ENCODE peak calls at places on chromosomes 12 and 14, in five cellular contexts. One of them, this sample, is unnamed.
A peak's percentile ranks its signal among the peaks of the same experiment; 100 is the strongest.

GRCh38 chr12:123058471-123058870 is 78.0 kb downstream of the ARL6IP4 start:
- DNase-seq in OCI-LY7: no peak
- DNase-seq in neural progenitor cell: no peak
- DNase-seq in GM23248: no peak
- DNase-seq in PC-3: no peak
- DNase-seq in this sample: no peak

GRCh38 chr12:100267603-100268281 is 765 bp downstream of the SCYL2 start:
- DNase-seq in OCI-LY7: no peak
- DNase-seq in neural progenitor cell: peak; percentile 68
- DNase-seq in GM23248: peak; percentile 69
- DNase-seq in PC-3: peak; percentile 30
- DNase-seq in this sample: no peak

GRCh38 chr12:87274594-87275245 is 754.5 kb downstream of the C12orf50 start:
- DNase-seq in OCI-LY7: peak; percentile 23
- DNase-seq in neural progenitor cell: peak; percentile 62
- DNase-seq in GM23248: peak; percentile 42
- DNase-seq in PC-3: peak; percentile 50
- DNase-seq in this sample: peak; percentile 17

GRCh38 chr14:99537399-99537798 is 56.2 kb downstream of the CCNK start:
- DNase-seq in OCI-LY7: no peak
- DNase-seq in neural progenitor cell: peak; percentile 43
- DNase-seq in GM23248: peak; percentile 89
- DNase-seq in PC-3: peak; percentile 74
- DNase-seq in this sample: no peak

GRCh38 chr12:109458771-109459208 is 18.3 kb downstream of the KCTD10 start:
- DNase-seq in OCI-LY7: no peak
- DNase-seq in neural progenitor cell: peak; percentile 66
- DNase-seq in GM23248: peak; percentile 68
- DNase-seq in PC-3: no peak
- DNase-seq in this sample: no peak

GRCh38 chr14:31336646-31337045 is 83.7 kb downstream of the HEATR5A start:
- DNase-seq in OCI-LY7: no peak
- DNase-seq in neural progenitor cell: peak; percentile 29
- DNase-seq in GM23248: peak; percentile 56
- DNase-seq in PC-3: peak; percentile 95
- DNase-seq in this sample: no peak

GRCh38 chr14:55071870-55072640 is 20.6 kb downstream of the MAPK1IP1L start:
- DNase-seq in OCI-LY7: peak; percentile 36
- DNase-seq in neural progenitor cell: no peak
- DNase-seq in GM23248: peak; percentile 98
- DNase-seq in PC-3: peak; percentile 75
- DNase-seq in this sample: no peak

GRCh38 chr12:78208106-78208505 is 377.4 kb downstream of the NAV3 start:
- DNase-seq in OCI-LY7: no peak
- DNase-seq in neural progenitor cell: no peak
- DNase-seq in GM23248: peak; percentile 33
- DNase-seq in PC-3: peak; percentile 42
- DNase-seq in this sample: no peak

GRCh38 chr12:19064713-19065112 is 64.8 kb upstream of the PLEKHA5 start:
- DNase-seq in OCI-LY7: no peak
- DNase-seq in neural progenitor cell: no peak
- DNase-seq in GM23248: no peak
- DNase-seq in PC-3: no peak
- DNase-seq in this sample: no peak

GRCh38 chr12:45994736-45995135 is 4.4 kb upstream of the SCAF11 start:
- DNase-seq in OCI-LY7: no peak
- DNase-seq in neural progenitor cell: no peak
- DNase-seq in GM23248: no peak
- DNase-seq in PC-3: no peak
- DNase-seq in this sample: peak; percentile 15

GRCh38 chr14:75969891-75970290 is 11.9 kb downstream of the TGFB3 start:
- DNase-seq in OCI-LY7: no peak
- DNase-seq in neural progenitor cell: no peak
- DNase-seq in GM23248: peak; percentile 13
- DNase-seq in PC-3: peak; percentile 22
- DNase-seq in this sample: no peak

GRCh38 chr14:81330619-81331122 is 69.5 kb downstream of the STON2 start:
- DNase-seq in OCI-LY7: no peak
- DNase-seq in neural progenitor cell: no peak
- DNase-seq in GM23248: no peak
- DNase-seq in PC-3: no peak
- DNase-seq in this sample: no peak

GRCh38 chr14:24312736-24313507 is 1.6 kb downstream of the LTB4R start:
- DNase-seq in OCI-LY7: peak; percentile 62
- DNase-seq in neural progenitor cell: no peak
- DNase-seq in GM23248: no peak
- DNase-seq in PC-3: no peak
- DNase-seq in this sample: no peak

GRCh38 chr14:90554341-90554740 is 157.5 kb downstream of the CALM1 start:
- DNase-seq in OCI-LY7: no peak
- DNase-seq in neural progenitor cell: no peak
- DNase-seq in GM23248: no peak
- DNase-seq in PC-3: no peak
- DNase-seq in this sample: no peak

GRCh38 chr14:101854366-101854765 is 92.9 kb downstream of the PPP2R5C start:
- DNase-seq in OCI-LY7: no peak
- DNase-seq in neural progenitor cell: no peak
- DNase-seq in GM23248: no peak
- DNase-seq in PC-3: no peak
- DNase-seq in this sample: no peak

GRCh38 chr12:21276826-21277225 is 57.9 kb downstream of the SLCO1A2 start:
- DNase-seq in OCI-LY7: no peak
- DNase-seq in neural progenitor cell: no peak
- DNase-seq in GM23248: no peak
- DNase-seq in PC-3: peak; percentile 2
- DNase-seq in this sample: no peak

GRCh38 chr14:95313707-95314106 is 6.0 kb downstream of the CLMN start:
- DNase-seq in OCI-LY7: no peak
- DNase-seq in neural progenitor cell: no peak
- DNase-seq in GM23248: peak; percentile 72
- DNase-seq in PC-3: peak; percentile 33
- DNase-seq in this sample: no peak

GRCh38 chr14:30223385-30223785 is 295.7 kb upstream of the PRKD1 start:
- DNase-seq in OCI-LY7: no peak
- DNase-seq in neural progenitor cell: no peak
- DNase-seq in GM23248: peak; percentile 86
- DNase-seq in PC-3: peak; percentile 99
- DNase-seq in this sample: no peak

GRCh38 chr14:103141117-103141796 is 18.0 kb downstream of the TNFAIP2 start:
- DNase-seq in OCI-LY7: peak; percentile 91
- DNase-seq in neural progenitor cell: peak; percentile 73
- DNase-seq in GM23248: peak; percentile 60
- DNase-seq in PC-3: peak; percentile 76
- DNase-seq in this sample: peak; percentile 63

GRCh38 chr12:14768823-14769405 is 34.4 kb downstream of the WBP11 start:
- DNase-seq in OCI-LY7: peak; percentile 45
- DNase-seq in neural progenitor cell: peak; percentile 26
- DNase-seq in GM23248: peak; percentile 51
- DNase-seq in PC-3: peak; percentile 10
- DNase-seq in this sample: no peak

GRCh38 chr14:36746907-36747306 is 85.2 kb downstream of the PAX9 start:
- DNase-seq in OCI-LY7: no peak
- DNase-seq in neural progenitor cell: no peak
- DNase-seq in GM23248: no peak
- DNase-seq in PC-3: no peak
- DNase-seq in this sample: no peak

GRCh38 chr12:92416385-92416812 is 270.8 kb upstream of the BTG1 start:
- DNase-seq in OCI-LY7: no peak
- DNase-seq in neural progenitor cell: no peak
- DNase-seq in GM23248: no peak
- DNase-seq in PC-3: no peak
- DNase-seq in this sample: no peak

GRCh38 chr14:59359451-59360124 is 105.6 kb downstream of the GPR135 start:
- DNase-seq in OCI-LY7: peak; percentile 43
- DNase-seq in neural progenitor cell: no peak
- DNase-seq in GM23248: peak; percentile 16
- DNase-seq in PC-3: peak; percentile 76
- DNase-seq in this sample: no peak

GRCh38 chr12:117981267-117981666 is 12.5 kb upstream of the KSR2 start:
- DNase-seq in OCI-LY7: no peak
- DNase-seq in neural progenitor cell: no peak
- DNase-seq in GM23248: no peak
- DNase-seq in PC-3: no peak
- DNase-seq in this sample: no peak

GRCh38 chr12:117985182-117985581 is 16.4 kb upstream of the KSR2 start:
- DNase-seq in OCI-LY7: no peak
- DNase-seq in neural progenitor cell: no peak
- DNase-seq in GM23248: peak; percentile 24
- DNase-seq in PC-3: peak; percentile 74
- DNase-seq in this sample: no peak

GRCh38 chr12:117986705-117987469 is 18.1 kb upstream of the KSR2 start:
- DNase-seq in OCI-LY7: no peak
- DNase-seq in neural progenitor cell: no peak
- DNase-seq in GM23248: peak; percentile 89
- DNase-seq in PC-3: peak; percentile 94
- DNase-seq in this sample: no peak
- TF ChIP-seq EZH2phosphoT487 in OCI-LY7: no peak
- TF ChIP-seq EZH2phosphoT487 in neural progenitor cell: no peak
- TF ChIP-seq EZH2phosphoT487 in GM23248: no peak
- TF ChIP-seq EZH2phosphoT487 in PC-3: no peak
- TF ChIP-seq EZH2phosphoT487 in this sample: no peak

GRCh38 chr12:76790564-76791552 is 26.9 kb downstream of the ZDHHC17 start:
- DNase-seq in OCI-LY7: peak; percentile 58
- DNase-seq in neural progenitor cell: peak; percentile 46
- DNase-seq in GM23248: peak; percentile 46
- DNase-seq in PC-3: peak; percentile 57
- DNase-seq in this sample: peak; percentile 36
- TF ChIP-seq EZH2phosphoT487 in OCI-LY7: no peak
- TF ChIP-seq EZH2phosphoT487 in neural progenitor cell: no peak
- TF ChIP-seq EZH2phosphoT487 in GM23248: no peak
- TF ChIP-seq EZH2phosphoT487 in PC-3: no peak
- TF ChIP-seq EZH2phosphoT487 in this sample: no peak

DNA sequence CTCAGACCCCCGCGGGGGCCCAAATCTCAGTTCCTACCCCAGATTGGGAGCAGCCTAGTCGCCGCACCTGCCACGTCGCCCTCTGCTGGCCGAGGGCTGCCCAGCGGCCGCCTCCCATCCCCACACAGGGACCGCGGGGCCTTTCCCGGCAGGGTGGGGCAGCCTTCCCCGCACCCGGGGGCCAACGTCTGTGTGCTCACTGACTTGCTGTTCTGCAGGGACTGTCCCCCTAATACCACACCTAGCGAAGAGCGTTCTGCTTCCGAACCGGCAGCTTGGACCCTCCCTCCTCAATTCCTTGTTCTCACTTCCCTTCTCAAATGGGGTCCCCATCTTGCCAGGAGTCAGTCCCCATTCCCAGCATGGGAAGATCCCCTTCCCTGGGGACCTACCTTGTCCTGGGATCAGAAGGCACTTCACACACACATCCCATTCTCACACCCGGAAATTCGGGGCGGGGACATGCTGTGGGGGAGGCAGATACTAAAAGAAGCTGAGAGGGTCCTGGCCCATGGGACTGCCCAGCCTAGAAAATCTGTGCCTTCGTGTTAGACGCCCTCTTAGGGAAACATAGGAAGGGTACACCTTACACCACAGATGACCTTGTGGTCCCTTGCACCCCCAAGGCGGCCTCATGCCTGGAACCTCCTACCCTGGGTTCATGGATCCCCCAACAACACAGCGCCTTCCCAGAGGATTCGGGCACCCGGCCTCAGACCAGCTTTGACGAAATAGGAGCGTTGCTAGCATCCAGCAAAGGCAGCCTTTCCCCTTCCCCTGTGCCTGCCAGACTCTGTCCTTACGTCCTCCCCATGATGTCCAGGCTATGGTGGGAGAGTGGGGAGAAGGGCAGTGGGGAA is 16.4 kb downstream of the ACVRL1 start:
- DNase-seq in OCI-LY7: peak; percentile 29
- DNase-seq in neural progenitor cell: peak; percentile 72
- DNase-seq in GM23248: peak; percentile 74
- DNase-seq in PC-3: peak; percentile 22
- DNase-seq in this sample: peak; percentile 58
- TF ChIP-seq EZH2phosphoT487 in OCI-LY7: no peak
- TF ChIP-seq EZH2phosphoT487 in neural progenitor cell: no peak
- TF ChIP-seq EZH2phosphoT487 in GM23248: no peak
- TF ChIP-seq EZH2phosphoT487 in PC-3: no peak
- TF ChIP-seq EZH2phosphoT487 in this sample: no peak

GRCh38 chr14:106831322-106831720 is 1304.9 kb downstream of the TMEM121 start:
- DNase-seq in OCI-LY7: peak; percentile 91
- DNase-seq in neural progenitor cell: no peak
- DNase-seq in GM23248: no peak
- DNase-seq in PC-3: no peak
- DNase-seq in this sample: peak; percentile 28
- TF ChIP-seq EZH2phosphoT487 in OCI-LY7: no peak
- TF ChIP-seq EZH2phosphoT487 in neural progenitor cell: no peak
- TF ChIP-seq EZH2phosphoT487 in GM23248: no peak
- TF ChIP-seq EZH2phosphoT487 in PC-3: no peak
- TF ChIP-seq EZH2phosphoT487 in this sample: no peak

GRCh38 chr14:72292689-72293024 is 360.4 kb downstream of the RGS6 start:
- DNase-seq in OCI-LY7: no peak
- DNase-seq in neural progenitor cell: no peak
- DNase-seq in GM23248: no peak
- DNase-seq in PC-3: no peak
- DNase-seq in this sample: no peak

GRCh38 chr14:72291908-72292688 is 359.9 kb downstream of the RGS6 start:
- DNase-seq in OCI-LY7: peak; percentile 20
- DNase-seq in neural progenitor cell: peak; percentile 59
- DNase-seq in GM23248: peak; percentile 76
- DNase-seq in PC-3: peak; percentile 85
- DNase-seq in this sample: peak; percentile 31
- TF ChIP-seq EZH2phosphoT487 in OCI-LY7: no peak
- TF ChIP-seq EZH2phosphoT487 in neural progenitor cell: no peak
- TF ChIP-seq EZH2phosphoT487 in GM23248: no peak
- TF ChIP-seq EZH2phosphoT487 in PC-3: no peak
- TF ChIP-seq EZH2phosphoT487 in this sample: no peak